ENCODE peak calls at places on chromosomes 2 and 18, in nine cellular contexts. One of them, this sample, is unnamed. For H3K4me1, the result is how much of the 10 kb centered on the place peaks cover.

GRCh38 chr2:122960727-122961641 is 1064.1 kb upstream of the CNTNAP5 start:
- DNase-seq in GM23248: peak
- DNase-seq in PC-3: peak
- DNase-seq in tibial artery: no peak
- DNase-seq in lung: peak
- DNase-seq in thoracic aorta: no peak
- DNase-seq in lower lobe of right lung: no peak
- DNase-seq in fibroblast of lung: peak
- DNase-seq in cardiac muscle cell: no peak
- DNase-seq in this sample: no peak

GRCh38 chr2:151478011-151478410 is 68.3 kb downstream of the RIF1 start:
- DNase-seq in GM23248: peak
- DNase-seq in PC-3: peak
- DNase-seq in tibial artery: no peak
- DNase-seq in lung: no peak
- DNase-seq in thoracic aorta: no peak
- DNase-seq in lower lobe of right lung: no peak
- DNase-seq in fibroblast of lung: peak
- DNase-seq in cardiac muscle cell: no peak
- DNase-seq in this sample: no peak

GRCh38 chr2:86584164-86584913 is 21.1 kb upstream of the CHMP3 start:
- DNase-seq in GM23248: peak
- DNase-seq in PC-3: peak
- DNase-seq in tibial artery: no peak
- DNase-seq in lung: no peak
- DNase-seq in thoracic aorta: no peak
- DNase-seq in lower lobe of right lung: no peak
- DNase-seq in fibroblast of lung: peak
- DNase-seq in cardiac muscle cell: no peak
- DNase-seq in this sample: no peak

GRCh38 chr2:182228741-182229140 is 198.1 kb downstream of the PDE1A start:
- DNase-seq in GM23248: peak
- DNase-seq in PC-3: peak
- DNase-seq in tibial artery: no peak
- DNase-seq in lung: no peak
- DNase-seq in thoracic aorta: no peak
- DNase-seq in lower lobe of right lung: no peak
- DNase-seq in fibroblast of lung: peak
- DNase-seq in cardiac muscle cell: no peak
- DNase-seq in this sample: no peak

GRCh38 chr2:163155279-163155883 is 316.8 kb upstream of the KCNH7 start:
- DNase-seq in GM23248: peak
- DNase-seq in PC-3: peak
- DNase-seq in tibial artery: no peak
- DNase-seq in lung: no peak
- DNase-seq in thoracic aorta: no peak
- DNase-seq in lower lobe of right lung: no peak
- DNase-seq in fibroblast of lung: peak
- DNase-seq in cardiac muscle cell: peak
- DNase-seq in this sample: no peak

GRCh38 chr2:54708584-54709340 is 14.7 kb upstream of the EML6 start:
- DNase-seq in GM23248: peak
- DNase-seq in PC-3: no peak
- DNase-seq in tibial artery: peak
- DNase-seq in lung: peak
- DNase-seq in thoracic aorta: no peak
- DNase-seq in lower lobe of right lung: peak
- DNase-seq in fibroblast of lung: peak
- DNase-seq in cardiac muscle cell: no peak
- DNase-seq in this sample: peak

GRCh38 chr2:127177617-127178278 is 42.4 kb downstream of the CYP27C1 start:
- DNase-seq in GM23248: no peak
- DNase-seq in PC-3: no peak
- DNase-seq in tibial artery: peak
- DNase-seq in lung: no peak
- DNase-seq in thoracic aorta: no peak
- DNase-seq in lower lobe of right lung: no peak
- DNase-seq in fibroblast of lung: no peak
- DNase-seq in cardiac muscle cell: no peak
- DNase-seq in this sample: peak

GRCh38 chr2:239589855-239590254 is 189.0 kb upstream of the HDAC4 start:
- DNase-seq in GM23248: no peak
- DNase-seq in PC-3: no peak
- DNase-seq in tibial artery: peak
- DNase-seq in lung: no peak
- DNase-seq in thoracic aorta: no peak
- DNase-seq in lower lobe of right lung: peak
- DNase-seq in fibroblast of lung: no peak
- DNase-seq in cardiac muscle cell: no peak
- DNase-seq in this sample: no peak

GRCh38 chr18:34847408-34847807 is 137.3 kb downstream of the DTNA start:
- DNase-seq in GM23248: no peak
- DNase-seq in PC-3: no peak
- DNase-seq in tibial artery: no peak
- DNase-seq in lung: no peak
- DNase-seq in thoracic aorta: no peak
- DNase-seq in lower lobe of right lung: no peak
- DNase-seq in fibroblast of lung: no peak
- DNase-seq in cardiac muscle cell: no peak
- DNase-seq in this sample: no peak

GRCh38 chr2:24047703-24048033 is 477 bp upstream of the WDCP start:
- DNase-seq in GM23248: no peak
- DNase-seq in PC-3: no peak
- DNase-seq in tibial artery: no peak
- DNase-seq in lung: no peak
- DNase-seq in thoracic aorta: no peak
- DNase-seq in lower lobe of right lung: no peak
- DNase-seq in fibroblast of lung: no peak
- DNase-seq in cardiac muscle cell: no peak
- DNase-seq in this sample: no peak

GRCh38 chr2:42125887-42126594 is 43.1 kb upstream of the EML4 start:
- DNase-seq in GM23248: peak
- DNase-seq in PC-3: no peak
- DNase-seq in tibial artery: no peak
- DNase-seq in lung: no peak
- DNase-seq in thoracic aorta: no peak
- DNase-seq in lower lobe of right lung: no peak
- DNase-seq in fibroblast of lung: peak
- DNase-seq in cardiac muscle cell: no peak
- DNase-seq in this sample: no peak

GRCh38 chr2:55887906-55888625 is 35.5 kb downstream of the EFEMP1 start:
- DNase-seq in GM23248: peak
- DNase-seq in PC-3: peak
- DNase-seq in tibial artery: no peak
- DNase-seq in lung: no peak
- DNase-seq in thoracic aorta: no peak
- DNase-seq in lower lobe of right lung: no peak
- DNase-seq in fibroblast of lung: peak
- DNase-seq in cardiac muscle cell: no peak
- DNase-seq in this sample: no peak

GRCh38 chr2:11697103-11697871 is 27.3 kb upstream of the NTSR2 start:
- DNase-seq in GM23248: peak
- DNase-seq in PC-3: peak
- DNase-seq in tibial artery: peak
- DNase-seq in lung: no peak
- DNase-seq in thoracic aorta: peak
- DNase-seq in lower lobe of right lung: no peak
- DNase-seq in fibroblast of lung: peak
- DNase-seq in cardiac muscle cell: peak
- DNase-seq in this sample: no peak

GRCh38 chr2:133415210-133415876 is 152.9 kb downstream of the NCKAP5 start:
- DNase-seq in GM23248: no peak
- DNase-seq in PC-3: no peak
- DNase-seq in tibial artery: no peak
- DNase-seq in lung: no peak
- DNase-seq in thoracic aorta: no peak
- DNase-seq in lower lobe of right lung: no peak
- DNase-seq in fibroblast of lung: peak
- DNase-seq in cardiac muscle cell: no peak
- DNase-seq in this sample: no peak

GRCh38 chr2:172253190-172254052 is 150.7 kb upstream of the DLX2 start:
- DNase-seq in GM23248: peak
- DNase-seq in PC-3: peak
- DNase-seq in tibial artery: peak
- DNase-seq in lung: peak
- DNase-seq in thoracic aorta: peak
- DNase-seq in lower lobe of right lung: no peak
- DNase-seq in fibroblast of lung: peak
- DNase-seq in cardiac muscle cell: no peak
- DNase-seq in this sample: peak

GRCh38 chr2:73916666-73917065 is 10.0 kb upstream of the DGUOK start:
- DNase-seq in GM23248: no peak
- DNase-seq in PC-3: no peak
- DNase-seq in tibial artery: no peak
- DNase-seq in lung: no peak
- DNase-seq in thoracic aorta: no peak
- DNase-seq in lower lobe of right lung: no peak
- DNase-seq in fibroblast of lung: no peak
- DNase-seq in cardiac muscle cell: no peak
- DNase-seq in this sample: no peak

GRCh38 chr2:224221455-224221913 is 180.4 kb downstream of the FAM124B start:
- DNase-seq in GM23248: peak
- DNase-seq in PC-3: peak
- DNase-seq in tibial artery: no peak
- DNase-seq in lung: no peak
- DNase-seq in thoracic aorta: no peak
- DNase-seq in lower lobe of right lung: no peak
- DNase-seq in fibroblast of lung: peak
- DNase-seq in cardiac muscle cell: peak
- DNase-seq in this sample: no peak

DNA sequence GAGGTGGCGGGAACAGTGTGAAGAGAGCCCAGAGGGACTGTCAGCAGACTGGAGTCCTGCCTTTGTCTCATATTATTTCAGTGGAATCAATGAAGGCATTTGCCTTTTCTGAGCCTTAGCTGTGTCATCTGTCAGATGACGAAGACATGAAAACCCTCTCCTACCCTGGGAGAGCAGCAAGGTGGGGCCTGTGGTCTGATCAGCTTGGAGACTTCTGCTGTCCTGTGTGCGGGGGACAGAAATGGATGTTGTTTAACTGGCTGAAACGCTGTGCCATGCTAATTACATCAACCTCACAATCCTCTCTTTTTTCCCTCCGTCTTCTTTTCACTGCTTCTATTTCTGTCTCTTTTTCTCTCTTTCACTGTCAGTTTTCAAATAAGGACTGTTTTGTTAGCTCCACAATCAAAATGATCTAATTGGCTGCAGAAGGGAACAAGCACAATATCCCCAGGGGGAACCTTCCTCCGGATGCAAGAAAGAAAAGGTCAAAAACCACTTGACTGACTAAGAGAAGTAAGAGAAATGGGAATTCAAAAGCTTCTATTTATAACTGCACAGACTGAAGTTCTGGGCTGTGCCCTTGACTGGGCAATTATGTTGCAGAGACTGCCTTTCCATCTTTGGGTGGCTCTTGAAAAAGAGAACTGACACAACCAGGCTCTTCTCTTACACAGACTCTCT is 340.1 kb downstream of the CLIP4 start:
- DNase-seq in GM23248: peak
- DNase-seq in PC-3: no peak
- DNase-seq in tibial artery: no peak
- DNase-seq in lung: no peak
- DNase-seq in thoracic aorta: no peak
- DNase-seq in lower lobe of right lung: no peak
- DNase-seq in fibroblast of lung: peak
- DNase-seq in cardiac muscle cell: peak
- DNase-seq in this sample: no peak
- H3K4me3 ChIP-seq in GM23248: no peak
- H3K4me3 ChIP-seq in PC-3: no peak
- H3K4me3 ChIP-seq in tibial artery: no peak
- H3K4me3 ChIP-seq in lung: no peak
- H3K4me3 ChIP-seq in thoracic aorta: no peak
- H3K4me3 ChIP-seq in lower lobe of right lung: no peak
- H3K4me3 ChIP-seq in fibroblast of lung: no peak
- H3K4me3 ChIP-seq in cardiac muscle cell: no peak
- H3K4me3 ChIP-seq in this sample: no peak

GRCh38 chr2:65546406-65546805 is 114.0 kb upstream of the SPRED2 start:
- DNase-seq in GM23248: peak
- DNase-seq in PC-3: no peak
- DNase-seq in tibial artery: peak
- DNase-seq in lung: no peak
- DNase-seq in thoracic aorta: no peak
- DNase-seq in lower lobe of right lung: no peak
- DNase-seq in fibroblast of lung: no peak
- DNase-seq in cardiac muscle cell: no peak
- DNase-seq in this sample: no peak
- H3K27ac ChIP-seq in GM23248: peak
- H3K27ac ChIP-seq in PC-3: no peak
- H3K27ac ChIP-seq in tibial artery: no peak
- H3K27ac ChIP-seq in lung: no peak
- H3K27ac ChIP-seq in thoracic aorta: no peak
- H3K27ac ChIP-seq in lower lobe of right lung: no peak
- H3K27ac ChIP-seq in fibroblast of lung: no peak
- H3K27ac ChIP-seq in cardiac muscle cell: no peak
- H3K27ac ChIP-seq in this sample: no peak

DNA sequence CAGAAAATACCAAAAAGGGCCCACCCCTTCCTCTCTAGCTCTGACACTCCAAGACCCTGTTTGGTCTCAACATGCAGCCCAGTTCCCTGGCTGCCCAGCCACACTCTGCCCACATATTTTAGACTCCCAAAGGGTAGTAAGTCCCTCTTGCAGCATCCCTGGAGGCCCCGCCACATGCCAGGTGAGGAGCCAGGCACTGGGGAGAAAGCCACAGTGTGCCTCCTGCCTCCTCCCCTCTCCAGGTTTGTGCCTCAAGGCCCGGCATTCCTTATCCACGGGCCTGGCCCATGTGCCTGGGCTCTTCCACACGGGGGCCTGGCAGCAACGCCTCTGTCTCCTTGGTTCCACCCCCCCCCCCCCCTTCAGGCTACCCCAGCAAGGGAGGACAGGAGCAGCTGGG is 75.5 kb downstream of the HS1BP3 start:
- DNase-seq in GM23248: no peak
- DNase-seq in PC-3: no peak
- DNase-seq in tibial artery: no peak
- DNase-seq in lung: no peak
- DNase-seq in thoracic aorta: no peak
- DNase-seq in lower lobe of right lung: no peak
- DNase-seq in fibroblast of lung: no peak
- DNase-seq in cardiac muscle cell: no peak
- DNase-seq in this sample: no peak
- H3K4me1 ChIP-seq in GM23248: under half
- H3K4me1 ChIP-seq in PC-3: under half
- H3K4me1 ChIP-seq in tibial artery: under half
- H3K4me1 ChIP-seq in lung: under half
- H3K4me1 ChIP-seq in thoracic aorta: under half
- H3K4me1 ChIP-seq in lower lobe of right lung: half or more
- H3K4me1 ChIP-seq in fibroblast of lung: under half
- H3K4me1 ChIP-seq in cardiac muscle cell: under half
- H3K4me1 ChIP-seq in this sample: under half

GRCh38 chr2:3475771-3476170 is 43.6 kb downstream of the ADI1 start:
- DNase-seq in GM23248: no peak
- DNase-seq in PC-3: no peak
- DNase-seq in tibial artery: no peak
- DNase-seq in lung: no peak
- DNase-seq in thoracic aorta: no peak
- DNase-seq in lower lobe of right lung: no peak
- DNase-seq in fibroblast of lung: no peak
- DNase-seq in cardiac muscle cell: no peak
- DNase-seq in this sample: no peak
- H3K4me3 ChIP-seq in GM23248: no peak
- H3K4me3 ChIP-seq in PC-3: no peak
- H3K4me3 ChIP-seq in tibial artery: no peak
- H3K4me3 ChIP-seq in lung: no peak
- H3K4me3 ChIP-seq in thoracic aorta: no peak
- H3K4me3 ChIP-seq in lower lobe of right lung: no peak
- H3K4me3 ChIP-seq in fibroblast of lung: no peak
- H3K4me3 ChIP-seq in cardiac muscle cell: no peak
- H3K4me3 ChIP-seq in this sample: no peak